ENCODE peak calls at places on chromosomes 16 and 17, in four cellular contexts. One of them, this sample, is unnamed. For H3K27me3 and H3K9me3, the result is how much of the 10 kb centered on the place peaks cover.

GRCh38 chr17:38415250-38416194 is 12.7 kb upstream of the ARHGAP23 start:
- DNase-seq in AG04450: peak
- DNase-seq in CD4-positive, CD25-positive, alpha-beta regulatory T cell: no peak
- DNase-seq in endodermal cell: peak
- DNase-seq in this sample: peak

GRCh38 chr16:55437627-55438026 is 41.4 kb upstream of the MMP2 start:
- DNase-seq in CD4-positive, CD25-positive, alpha-beta regulatory T cell: no peak
- DNase-seq in endodermal cell: no peak
- DNase-seq in AG04450: no peak
- DNase-seq in this sample: no peak

GRCh38 chr17:50127661-50128361 is 2.1 kb downstream of the SAMD14 start:
- DNase-seq in CD4-positive, CD25-positive, alpha-beta regulatory T cell: no peak
- DNase-seq in AG04450: no peak
- DNase-seq in endodermal cell: peak
- DNase-seq in this sample: no peak

GRCh38 chr16:56357765-56358322 is 67.5 kb downstream of the AMFR start:
- DNase-seq in endodermal cell: peak
- DNase-seq in CD4-positive, CD25-positive, alpha-beta regulatory T cell: no peak
- DNase-seq in AG04450: no peak
- DNase-seq in this sample: no peak

GRCh38 chr17:12342161-12342560 is 321.5 kb downstream of the MAP2K4 start:
- DNase-seq in endodermal cell: no peak
- DNase-seq in CD4-positive, CD25-positive, alpha-beta regulatory T cell: no peak
- DNase-seq in AG04450: no peak
- DNase-seq in this sample: no peak

GRCh38 chr16:27324851-27325301 is 11.1 kb downstream of the IL4R start:
- DNase-seq in endodermal cell: peak
- DNase-seq in AG04450: no peak
- DNase-seq in CD4-positive, CD25-positive, alpha-beta regulatory T cell: no peak
- DNase-seq in this sample: no peak

GRCh38 chr16:10103700-10104099 is 78.5 kb downstream of the GRIN2A start:
- DNase-seq in CD4-positive, CD25-positive, alpha-beta regulatory T cell: no peak
- DNase-seq in AG04450: no peak
- DNase-seq in endodermal cell: no peak
- DNase-seq in this sample: no peak

GRCh38 chr16:924063-924462 is 46.7 kb downstream of the LMF1 start:
- DNase-seq in AG04450: no peak
- DNase-seq in CD4-positive, CD25-positive, alpha-beta regulatory T cell: no peak
- DNase-seq in endodermal cell: no peak
- DNase-seq in this sample: no peak

GRCh38 chr16:86156155-86156554 is 257.2 kb downstream of the IRF8 start:
- DNase-seq in endodermal cell: no peak
- DNase-seq in AG04450: no peak
- DNase-seq in CD4-positive, CD25-positive, alpha-beta regulatory T cell: no peak
- DNase-seq in this sample: no peak

GRCh38 chr16:86145669-86146068 is 246.7 kb downstream of the IRF8 start:
- DNase-seq in CD4-positive, CD25-positive, alpha-beta regulatory T cell: no peak
- DNase-seq in AG04450: no peak
- DNase-seq in endodermal cell: no peak
- DNase-seq in this sample: no peak

GRCh38 chr16:86150646-86151371 is 251.8 kb downstream of the IRF8 start:
- DNase-seq in endodermal cell: no peak
- DNase-seq in CD4-positive, CD25-positive, alpha-beta regulatory T cell: no peak
- DNase-seq in AG04450: no peak
- DNase-seq in this sample: no peak

DNA sequence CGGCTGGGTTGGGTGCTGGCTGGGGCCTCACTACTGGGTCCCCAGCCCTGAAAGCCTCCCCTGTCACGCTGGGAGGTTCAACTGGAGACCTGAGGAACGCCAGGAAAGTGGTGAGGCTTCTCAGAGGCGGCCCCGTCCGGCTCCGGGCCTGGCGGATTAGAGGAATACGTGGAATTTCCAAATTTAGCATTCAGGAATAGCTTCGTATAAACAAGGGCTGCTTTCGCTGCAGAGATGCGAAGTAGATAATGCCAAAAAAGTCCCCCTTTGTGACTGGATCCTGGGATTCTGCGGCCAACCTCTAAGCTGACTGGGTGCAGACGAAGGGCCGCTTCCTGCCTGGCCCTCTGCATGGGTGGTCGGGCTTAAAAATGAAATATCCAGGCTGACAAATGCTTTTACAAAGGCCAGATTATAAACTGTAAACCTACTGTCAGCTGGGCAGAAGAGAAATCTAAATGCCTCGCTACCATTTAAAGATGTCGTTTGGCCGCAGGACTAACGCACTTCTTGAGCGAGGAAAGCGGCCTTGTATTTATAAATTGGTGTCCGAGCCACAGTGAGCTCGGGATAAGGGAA is 252.5 kb downstream of the IRF8 start:
- DNase-seq in CD4-positive, CD25-positive, alpha-beta regulatory T cell: no peak
- DNase-seq in AG04450: no peak
- DNase-seq in endodermal cell: no peak
- DNase-seq in this sample: no peak
- H3K27me3 ChIP-seq in CD4-positive, CD25-positive, alpha-beta regulatory T cell: under half
- H3K27me3 ChIP-seq in AG04450: under half
- H3K27me3 ChIP-seq in endodermal cell: under half
- H3K27me3 ChIP-seq in this sample: under half

GRCh38 chr16:84058664-84059063 is 16.1 kb upstream of the SLC38A8 start:
- DNase-seq in CD4-positive, CD25-positive, alpha-beta regulatory T cell: no peak
- DNase-seq in AG04450: no peak
- DNase-seq in endodermal cell: no peak
- DNase-seq in this sample: no peak

GRCh38 chr16:84061236-84061830 is 18.7 kb upstream of the SLC38A8 start:
- DNase-seq in endodermal cell: no peak
- DNase-seq in AG04450: no peak
- DNase-seq in CD4-positive, CD25-positive, alpha-beta regulatory T cell: no peak
- DNase-seq in this sample: no peak

GRCh38 chr16:84059111-84059510 is 16.5 kb upstream of the SLC38A8 start:
- DNase-seq in CD4-positive, CD25-positive, alpha-beta regulatory T cell: no peak
- DNase-seq in AG04450: no peak
- DNase-seq in endodermal cell: no peak
- DNase-seq in this sample: no peak

GRCh38 chr16:84058211-84058610 is 15.6 kb upstream of the SLC38A8 start:
- DNase-seq in AG04450: no peak
- DNase-seq in CD4-positive, CD25-positive, alpha-beta regulatory T cell: no peak
- DNase-seq in endodermal cell: no peak
- DNase-seq in this sample: no peak

DNA sequence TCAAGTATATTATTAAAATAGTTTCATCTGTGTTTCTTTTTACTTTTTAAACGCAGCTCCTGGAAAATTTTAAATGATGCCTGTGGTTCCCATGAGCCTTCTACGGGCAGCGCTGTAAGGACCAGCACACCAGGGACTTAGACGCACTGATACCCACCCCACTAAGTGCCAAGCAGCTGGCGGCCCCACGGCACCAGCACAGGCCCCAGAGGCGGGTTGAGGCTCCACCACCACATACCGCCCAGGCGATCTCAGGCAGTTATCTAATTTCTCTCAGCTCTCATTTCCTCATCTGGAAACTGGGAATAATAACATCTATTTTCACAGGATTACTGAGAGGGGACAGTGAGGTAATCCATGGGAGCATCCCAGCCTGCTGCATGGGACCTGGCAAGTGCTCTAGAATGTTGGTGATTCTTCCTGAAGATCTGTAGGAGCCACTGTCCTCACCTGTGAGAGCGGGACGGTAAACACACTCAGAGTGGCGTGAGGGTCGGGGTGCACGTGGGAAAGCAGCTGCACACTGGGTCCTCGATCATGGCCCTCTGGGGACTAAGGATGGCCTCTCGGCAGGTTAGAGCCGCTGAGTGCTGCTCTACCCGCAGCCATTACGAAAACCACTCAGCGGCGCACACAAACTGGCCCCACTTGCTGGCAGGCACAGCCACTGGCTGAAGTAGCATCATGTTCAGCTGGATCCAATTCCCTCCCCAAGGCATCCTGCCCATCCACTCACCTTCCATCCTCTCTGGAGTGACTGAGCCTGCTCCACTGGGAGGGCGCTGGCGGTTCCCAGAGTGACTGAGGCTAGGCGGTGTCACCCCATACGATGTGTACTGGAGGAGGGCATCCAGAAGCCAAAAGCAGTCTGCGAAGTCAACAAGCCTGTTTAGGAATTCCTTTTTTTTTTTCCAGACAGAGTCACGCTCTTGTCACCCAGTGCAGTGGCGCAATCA is 17.6 kb upstream of the SLC38A8 start:
- DNase-seq in CD4-positive, CD25-positive, alpha-beta regulatory T cell: no peak
- DNase-seq in endodermal cell: no peak
- DNase-seq in AG04450: no peak
- DNase-seq in this sample: no peak
- H3K9me3 ChIP-seq in CD4-positive, CD25-positive, alpha-beta regulatory T cell: under half
- H3K9me3 ChIP-seq in endodermal cell: under half
- H3K9me3 ChIP-seq in AG04450: under half
- H3K9me3 ChIP-seq in this sample: under half

GRCh38 chr16:1929105-1929504 is 10.9 kb upstream of the HS3ST6 start:
- DNase-seq in endodermal cell: peak
- DNase-seq in AG04450: no peak
- DNase-seq in CD4-positive, CD25-positive, alpha-beta regulatory T cell: no peak
- DNase-seq in this sample: peak

GRCh38 chr16:1932050-1933028 is 10.7 kb downstream of the MSRB1 start:
- DNase-seq in endodermal cell: peak
- DNase-seq in CD4-positive, CD25-positive, alpha-beta regulatory T cell: no peak
- DNase-seq in AG04450: no peak
- DNase-seq in this sample: no peak

GRCh38 chr16:1933097-1933661 is 9.8 kb downstream of the MSRB1 start:
- DNase-seq in AG04450: no peak
- DNase-seq in CD4-positive, CD25-positive, alpha-beta regulatory T cell: no peak
- DNase-seq in endodermal cell: peak
- DNase-seq in this sample: no peak

GRCh38 chr16:1930338-1930720 is 12.1 kb upstream of the HS3ST6 start:
- DNase-seq in AG04450: no peak
- DNase-seq in endodermal cell: no peak
- DNase-seq in CD4-positive, CD25-positive, alpha-beta regulatory T cell: no peak
- DNase-seq in this sample: no peak

DNA sequence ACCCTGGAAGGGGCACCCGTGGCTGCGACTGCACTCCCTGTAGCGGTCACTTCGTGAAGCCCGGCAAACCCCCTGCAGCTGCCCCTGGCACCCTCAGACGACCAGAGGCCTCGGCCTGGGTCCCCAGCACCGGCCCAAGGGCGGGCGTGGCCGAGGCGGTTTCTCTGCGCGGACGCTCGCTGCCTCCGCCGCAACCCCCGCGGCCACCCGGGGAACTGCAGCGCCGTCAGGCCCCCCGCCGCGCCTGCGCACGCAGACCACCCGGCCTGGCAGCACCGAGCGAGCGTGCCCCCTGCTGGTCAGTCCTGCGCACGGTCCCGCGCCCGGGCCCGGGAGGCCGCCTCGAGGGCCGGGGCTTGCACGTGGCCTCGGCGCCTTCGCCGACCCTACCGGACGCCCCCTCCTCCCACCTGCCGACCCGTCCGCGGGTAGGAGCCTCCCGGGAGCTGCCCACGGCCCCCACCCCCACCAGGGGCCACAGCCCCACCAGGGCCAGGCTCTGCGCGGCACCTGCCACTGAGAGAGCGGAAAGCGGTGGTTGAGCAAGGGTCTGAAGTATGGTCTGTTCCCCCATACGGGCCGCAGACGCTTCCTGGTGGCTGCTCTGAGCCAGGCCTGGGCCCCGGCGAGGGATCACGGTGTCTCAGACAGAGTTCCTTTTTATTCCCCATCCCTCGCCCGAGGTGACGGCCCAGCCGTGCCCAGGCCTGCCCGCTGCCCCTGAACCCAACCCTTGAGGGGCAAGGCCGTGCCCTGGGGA is 11.5 kb upstream of the HS3ST6 start:
- DNase-seq in AG04450: peak
- DNase-seq in CD4-positive, CD25-positive, alpha-beta regulatory T cell: peak
- DNase-seq in endodermal cell: peak
- DNase-seq in this sample: peak
- H3K27me3 ChIP-seq in AG04450: under half
- H3K27me3 ChIP-seq in CD4-positive, CD25-positive, alpha-beta regulatory T cell: under half
- H3K27me3 ChIP-seq in endodermal cell: under half
- H3K27me3 ChIP-seq in this sample: under half

GRCh38 chr16:35180970-35181369 is 1721.6 kb downstream of the TP53TG3F start:
- DNase-seq in endodermal cell: no peak
- DNase-seq in AG04450: no peak
- DNase-seq in CD4-positive, CD25-positive, alpha-beta regulatory T cell: no peak
- DNase-seq in this sample: no peak

GRCh38 chr16:35184356-35184870 is 1725.0 kb downstream of the TP53TG3F start:
- DNase-seq in CD4-positive, CD25-positive, alpha-beta regulatory T cell: no peak
- DNase-seq in AG04450: no peak
- DNase-seq in endodermal cell: no peak
- DNase-seq in this sample: no peak

GRCh38 chr16:35182043-35182677 is 1722.7 kb downstream of the TP53TG3F start:
- DNase-seq in endodermal cell: no peak
- DNase-seq in CD4-positive, CD25-positive, alpha-beta regulatory T cell: no peak
- DNase-seq in AG04450: no peak
- DNase-seq in this sample: no peak

GRCh38 chr16:35182943-35183550 is 1723.6 kb downstream of the TP53TG3F start:
- DNase-seq in endodermal cell: no peak
- DNase-seq in CD4-positive, CD25-positive, alpha-beta regulatory T cell: no peak
- DNase-seq in AG04450: no peak
- DNase-seq in this sample: no peak

DNA sequence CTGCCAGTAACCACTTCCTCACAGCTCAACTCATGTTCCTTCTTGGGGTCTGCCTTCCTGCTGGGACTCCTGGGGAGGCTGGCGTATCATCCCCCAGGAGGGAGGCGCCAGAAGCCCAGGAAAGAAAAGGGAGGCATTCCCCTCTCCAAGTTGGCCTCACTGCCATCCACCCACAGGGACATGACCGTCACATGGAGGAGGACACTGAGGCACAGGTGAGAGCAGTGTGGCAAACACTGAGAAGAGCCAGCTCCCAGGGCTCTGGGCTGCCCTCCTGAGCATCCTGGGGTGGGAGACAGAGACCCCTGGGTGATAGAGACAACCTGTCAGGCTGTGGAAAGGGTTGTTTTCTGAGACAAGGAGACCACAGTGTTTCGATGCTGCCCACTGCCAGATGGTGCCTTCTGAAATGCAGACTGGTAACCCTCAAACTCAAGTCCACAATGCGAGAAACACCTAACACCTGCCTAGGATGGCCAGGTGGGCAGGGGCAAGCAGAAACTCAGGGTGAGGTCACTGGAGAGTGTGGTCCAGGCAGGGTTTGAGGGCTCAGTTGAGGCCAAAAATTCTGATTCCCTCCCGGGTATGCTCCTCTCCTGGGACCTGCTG is 1722.1 kb downstream of the TP53TG3F start:
- DNase-seq in AG04450: no peak
- DNase-seq in CD4-positive, CD25-positive, alpha-beta regulatory T cell: no peak
- DNase-seq in endodermal cell: no peak
- DNase-seq in this sample: no peak
- H3K9me3 ChIP-seq in AG04450: half or more
- H3K9me3 ChIP-seq in CD4-positive, CD25-positive, alpha-beta regulatory T cell: under half
- H3K9me3 ChIP-seq in endodermal cell: half or more
- H3K9me3 ChIP-seq in this sample: under half

GRCh38 chr16:67425581-67425980 is 5.3 kb upstream of the HSD11B2 start:
- DNase-seq in endodermal cell: no peak
- DNase-seq in CD4-positive, CD25-positive, alpha-beta regulatory T cell: no peak
- DNase-seq in AG04450: no peak
- DNase-seq in this sample: no peak
- H3K27me3 ChIP-seq in endodermal cell: under half
- H3K27me3 ChIP-seq in CD4-positive, CD25-positive, alpha-beta regulatory T cell: under half
- H3K27me3 ChIP-seq in AG04450: half or more
- H3K27me3 ChIP-seq in this sample: under half